ENCODE peak calls at places on chromosomes 12 and 14, in seven cellular contexts. B is A172; A is activated naive CD4-positive, alpha-beta T cell; J is GM12864; H is fibroblast of the aortic adventitia; E is activated T-cell treated with anti-CD3 and anti-CD28 coated beads for 1 hour; V is WTC11. D is an unnamed sample.

GRCh38 chr14:79605863-79606262 is 605.4 kb downstream of the DIO2 start:
- DNase-seq in V (no peak), J (no peak), B (no peak), H (no peak), A (no peak), E (no peak), D (no peak)

GRCh38 chr14:70856851-70857498 is 47.7 kb upstream of the MAP3K9 start:
- DNase-seq in B (peak), H (peak), J (no peak), V (no peak), A (no peak), E (no peak), D (no peak)

GRCh38 chr14:80077262-80077661 is 134.0 kb downstream of the DIO2 start:
- DNase-seq in A (no peak), V (no peak), E (no peak), J (no peak), B (no peak), H (peak), D (no peak)

GRCh38 chr14:104096751-104097700 is 11.5 kb downstream of the ASPG start:
- DNase-seq in H (no peak), J (no peak), V (peak), E (no peak), B (no peak), A (no peak), D (no peak)

GRCh38 chr14:33280646-33281045 is 342.0 kb downstream of the NPAS3 start:
- DNase-seq in H (no peak), V (no peak), B (peak), E (no peak), A (no peak), J (no peak), D (no peak)

GRCh38 chr14:61188196-61188595 is 92.9 kb downstream of the TMEM30B start:
- DNase-seq in A (no peak), H (peak), V (peak), E (no peak), J (no peak), B (no peak), D (no peak)

GRCh38 chr12:19198272-19198671 is 68.7 kb downstream of the PLEKHA5 start:
- DNase-seq in A (no peak), H (peak), V (no peak), E (no peak), B (peak), J (no peak), D (no peak)

GRCh38 chr12:64696065-64696741 is 63.0 kb downstream of the GNS start:
- DNase-seq in H (peak), J (no peak), A (no peak), B (no peak), E (no peak), V (no peak), D (no peak)

GRCh38 chr12:27331299-27331926 is 1.2 kb upstream of the BMAL2 start:
- DNase-seq in J (peak), A (no peak), B (peak), E (no peak), H (peak), V (no peak), D (no peak)

GRCh38 chr12:25501565-25501964 is 51.5 kb downstream of the LMNTD1 start:
- DNase-seq in A (no peak), H (no peak), V (no peak), B (no peak), J (no peak), E (no peak), D (no peak)

GRCh38 chr12:104600790-104601739 is 144.3 kb downstream of the CHST11 start:
- DNase-seq in B (no peak), V (no peak), H (no peak), E (no peak), A (no peak), J (no peak), D (no peak)

GRCh38 chr14:53273671-53274072 is 120.5 kb upstream of the DDHD1 start:
- DNase-seq in B (no peak), E (no peak), J (no peak), A (no peak), H (peak), V (no peak), D (no peak)

GRCh38 chr12:83664650-83665049 is 977.9 kb downstream of the TMTC2 start:
- DNase-seq in A (no peak), H (no peak), J (no peak), V (no peak), E (no peak), B (no peak), D (no peak)

GRCh38 chr12:2582631-2583616 is 211.8 kb upstream of the FKBP4 start:
- DNase-seq in E (peak), B (peak), A (peak), V (peak), J (peak), H (peak), D (no peak)

GRCh38 chr14:76191297-76191696 is 39.6 kb downstream of the GPATCH2L start:
- DNase-seq in A (no peak), B (no peak), E (no peak), J (no peak), H (no peak), V (no peak), D (no peak)

GRCh38 chr12:115871714-115872113 is 405.8 kb downstream of the MED13L start:
- DNase-seq in B (peak), H (peak), A (no peak), V (peak), E (no peak), J (no peak), D (no peak)

GRCh38 chr14:24368562-24369252 is 723 bp downstream of the NFATC4 start:
- DNase-seq in H (peak), B (no peak), A (no peak), J (no peak), V (peak), E (no peak), D (peak)

GRCh38 chr14:30558362-30558674 is 640 bp upstream of the G2E3 start:
- DNase-seq in B (no peak), A (no peak), E (no peak), V (no peak), J (no peak), H (no peak), D (no peak)

GRCh38 chr12:118436986-118437385 is 60.6 kb downstream of the SUDS3 start:
- DNase-seq in A (no peak), E (no peak), B (no peak), V (no peak), H (no peak), J (no peak), D (no peak)

GRCh38 chr12:112116232-112117060 is 7.9 kb upstream of the NAA25 start:
- DNase-seq in J (no peak), B (peak), E (no peak), V (peak), A (no peak), H (peak), D (no peak)

GRCh38 chr14:68932219-68932618 is 46.9 kb downstream of the ACTN1 start:
- DNase-seq in J (no peak), H (no peak), B (no peak), E (no peak), A (no peak), V (no peak), D (no peak)

GRCh38 chr12:63496654-63497053 is 171.6 kb downstream of the DPY19L2 start:
- DNase-seq in H (no peak), A (no peak), B (no peak), V (no peak), J (no peak), E (no peak), D (no peak)

GRCh38 chr12:46260153-46260912 is 8.5 kb downstream of the SLC38A1 start:
- DNase-seq in A (no peak), E (no peak), B (no peak), V (no peak), H (peak), J (no peak), D (no peak)

GRCh38 chr14:38074091-38074490 is 133.6 kb upstream of the SSTR1 start:
- DNase-seq in E (no peak), J (no peak), V (no peak), H (no peak), B (no peak), A (no peak), D (no peak)

GRCh38 chr14:68144051-68144681 is 324.6 kb downstream of the RAD51B start:
- DNase-seq in A (no peak), J (no peak), V (no peak), B (no peak), H (no peak), E (no peak), D (peak)

GRCh38 chr14:30034049-30034635 is 106.5 kb upstream of the PRKD1 start:
- DNase-seq in A (no peak), J (no peak), B (no peak), E (no peak), V (no peak), H (no peak), D (no peak)

GRCh38 chr14:103512701-103513611 is 9.7 kb downstream of the CKB start:
- DNase-seq in J (no peak), V (no peak), A (no peak), H (peak), E (no peak), B (no peak), D (peak)

GRCh38 chr12:109301643-109302176 is 7.4 kb downstream of the FOXN4 start:
- DNase-seq in A (no peak), J (no peak), B (peak), E (no peak), H (no peak), V (no peak), D (no peak)

GRCh38 chr12:126139355-126139754 is 1074.1 kb downstream of the AACS start:
- DNase-seq in B (no peak), E (no peak), A (no peak), V (no peak), J (no peak), H (no peak), D (no peak)

GRCh38 chr12:16726879-16727278 is 120.9 kb upstream of the LMO3 start:
- DNase-seq in V (no peak), J (no peak), E (no peak), H (peak), B (no peak), A (no peak), D (no peak)

GRCh38 chr14:92040431-92041040 is 677 bp upstream of the TRIP11 start:
- DNase-seq in A (no peak), H (peak), E (no peak), B (peak), J (peak), V (no peak), D (no peak)

D was measured in breast epithelium.